ENCODE peak calls at places on chromosomes 7 and 10, in six cellular contexts. K is RWPE1, O is Calu3, A is tibial artery, P is progenitor cell of endocrine pancreas, E is H9. U is an unnamed sample.

GRCh38 chr10:61793760-61794713 is 107.5 kb upstream of the ARID5B start:
- DNase-seq in P (no peak), O (no peak), K (no peak), A (no peak), E (no peak), U (no peak)

GRCh38 chr7:105234886-105235285 is 153.8 kb downstream of the SRPK2 start:
- DNase-seq in O (no peak), A (no peak), P (no peak), E (no peak), K (no peak), U (no peak)

GRCh38 chr10:60565492-60565891 is 175.8 kb upstream of the ANK3 start:
- DNase-seq in A (no peak), O (no peak), E (no peak), K (no peak), P (no peak), U (no peak)

GRCh38 chr7:464177-464711 is 55.4 kb downstream of the PDGFA start:
- DNase-seq in K (no peak), P (no peak), A (no peak), O (no peak), E (no peak), U (no peak)

GRCh38 chr7:30330134-30331111 is 46.0 kb downstream of the ZNRF2 start:
- DNase-seq in K (no peak), O (no peak), E (no peak), A (no peak), P (no peak), U (no peak)

GRCh38 chr7:157411580-157411979 is 74.8 kb downstream of the DNAJB6 start:
- DNase-seq in K (peak; percentile 31), E (peak; percentile 86), P (no peak), O (no peak), A (no peak), U (no peak)

GRCh38 chr10:101749511-101750016 is 26.4 kb downstream of the FGF8 start:
- DNase-seq in A (no peak), E (no peak), O (no peak), K (no peak), P (no peak), U (peak; percentile 39)

GRCh38 chr10:86655596-86655995 is 1.2 kb downstream of the OPN4 start:
- DNase-seq in A (peak; percentile 6), P (no peak), O (no peak), K (no peak), E (no peak), U (no peak)

GRCh38 chr7:143172354-143172753 is 10.9 kb upstream of the TAS2R39 start:
- DNase-seq in K (peak; percentile 13), A (no peak), E (no peak), O (peak; percentile 71), P (no peak), U (no peak)

GRCh38 chr7:44534087-44534486 is 7.0 kb downstream of the NPC1L1 start:
- DNase-seq in O (no peak), A (no peak), P (no peak), K (no peak), E (no peak), U (no peak)

GRCh38 chr10:100621360-100622205 is 85.8 kb downstream of the HIF1AN start:
- DNase-seq in O (no peak), P (no peak), A (no peak), K (no peak), E (no peak), U (no peak)

GRCh38 chr10:80529604-80530003 is 8.1 kb upstream of the SH2D4B start:
- DNase-seq in P (no peak), O (no peak), E (no peak), K (no peak), A (no peak), U (no peak)

GRCh38 chr7:144830811-144831210 is 5.0 kb downstream of the TPK1 start:
- DNase-seq in K (no peak), A (no peak), P (no peak), O (no peak), E (no peak), U (no peak)

GRCh38 chr7:23586159-23586558 is 11.0 kb upstream of the CCDC126 start:
- DNase-seq in E (no peak), P (no peak), O (no peak), K (no peak), A (no peak), U (no peak)

GRCh38 chr7:128063025-128063560 is 31.9 kb upstream of the LRRC4 start:
- DNase-seq in A (no peak), K (no peak), E (no peak), P (no peak), O (no peak), U (no peak)

GRCh38 chr10:128526793-128527375 is 400.7 kb upstream of the MKI67 start:
- DNase-seq in E (peak; percentile 33), A (no peak), P (no peak), K (no peak), O (no peak), U (no peak)

GRCh38 chr7:113246698-113247097 is 128.3 kb upstream of the SMIM30 start:
- DNase-seq in K (no peak), E (no peak), O (no peak), A (no peak), P (no peak), U (no peak)

GRCh38 chr10:94310369-94310768 is 52.4 kb downstream of the NOC3L start:
- DNase-seq in A (no peak), O (no peak), P (no peak), K (no peak), E (no peak), U (no peak)

GRCh38 chr10:94315975-94316464 is 46.7 kb downstream of the NOC3L start:
- DNase-seq in P (no peak), E (no peak), K (no peak), O (no peak), A (no peak), U (no peak)

GRCh38 chr10:94320285-94320914 is 42.3 kb downstream of the NOC3L start:
- DNase-seq in A (peak; percentile 70), P (peak; percentile 55), O (peak; percentile 59), E (peak; percentile 63), K (peak; percentile 55), U (peak; percentile 70)

DNA sequence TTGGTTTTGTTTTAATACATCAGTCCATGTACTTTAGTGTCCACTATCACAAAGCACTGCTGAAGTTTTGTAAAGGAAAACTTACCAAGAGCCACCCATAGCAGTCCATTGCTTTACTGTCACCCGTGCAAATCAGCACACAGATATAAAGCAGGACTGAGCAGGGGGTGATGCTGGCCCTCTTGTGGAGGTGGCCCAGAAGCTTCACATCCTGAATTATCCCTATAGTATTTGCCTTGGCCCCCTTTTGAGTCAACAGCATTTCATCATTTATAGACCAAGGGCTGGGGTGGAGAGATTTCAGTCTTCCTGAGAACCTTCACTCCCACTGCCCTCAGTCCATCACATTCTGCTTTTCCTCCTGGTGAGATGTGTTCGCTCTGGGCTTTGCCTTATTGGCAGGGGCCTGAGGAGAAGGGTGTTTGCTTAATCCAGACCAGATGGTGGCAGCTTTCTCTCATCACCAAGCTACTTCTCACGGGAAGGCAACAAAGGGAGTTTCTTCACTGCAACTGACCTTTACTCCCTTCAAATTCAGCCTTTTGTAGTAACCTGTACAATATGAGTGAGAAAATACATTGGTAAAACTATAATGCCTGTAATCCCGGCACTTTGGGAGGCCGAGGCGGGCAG is 47.7 kb downstream of the NOC3L start:
- DNase-seq in P (no peak), K (no peak), O (no peak), E (no peak), A (no peak), U (no peak)
- TF ChIP-seq CTCF in P (no peak), K (no peak), O (no peak), E (peak; percentile 27), A (no peak), U (no peak)

GRCh38 chr7:98165827-98166667 is 45.2 kb upstream of the BHLHA15 start:
- DNase-seq in K (no peak), A (no peak), E (peak; percentile 69), O (peak; percentile 61), P (peak; percentile 40), U (peak; percentile 40)
- TF ChIP-seq CTCF in K (peak; percentile 79), A (peak; percentile 34), E (peak; percentile 90), O (no peak), P (peak; percentile 76), U (peak; percentile 72)

DNA sequence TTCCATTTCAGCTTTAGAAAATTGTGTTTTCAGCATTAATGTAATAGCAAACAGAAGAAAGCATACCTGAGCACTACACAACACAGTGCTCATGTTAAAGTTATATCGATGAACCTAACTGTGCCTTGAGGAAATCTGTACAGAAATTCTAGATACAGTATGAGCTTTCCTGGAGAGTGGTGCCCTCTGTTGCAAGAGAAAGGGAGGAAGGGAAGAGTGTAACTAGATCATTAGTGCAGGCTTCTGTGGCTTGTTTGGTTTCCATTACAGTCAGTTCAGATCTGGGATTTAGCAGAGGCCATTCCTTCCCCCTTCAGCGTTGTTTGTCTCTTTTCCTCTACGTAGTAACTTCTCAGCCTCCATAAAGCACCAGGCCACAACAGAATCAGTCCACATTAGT is 139.7 kb downstream of the HTR7 start:
- DNase-seq in P (no peak), A (no peak), E (no peak), O (no peak), K (no peak), U (no peak)
- TF ChIP-seq CTCF in P (no peak), A (peak; percentile 31), E (no peak), O (no peak), K (no peak), U (no peak)

GRCh38 chr7:27434729-27435400 is 192.3 kb downstream of the EVX1 start:
- DNase-seq in K (no peak), A (no peak), O (no peak), E (no peak), P (no peak), U (no peak)
- TF ChIP-seq CTCF in K (no peak), A (no peak), O (no peak), E (peak; percentile 49), P (no peak), U (no peak)

DNA sequence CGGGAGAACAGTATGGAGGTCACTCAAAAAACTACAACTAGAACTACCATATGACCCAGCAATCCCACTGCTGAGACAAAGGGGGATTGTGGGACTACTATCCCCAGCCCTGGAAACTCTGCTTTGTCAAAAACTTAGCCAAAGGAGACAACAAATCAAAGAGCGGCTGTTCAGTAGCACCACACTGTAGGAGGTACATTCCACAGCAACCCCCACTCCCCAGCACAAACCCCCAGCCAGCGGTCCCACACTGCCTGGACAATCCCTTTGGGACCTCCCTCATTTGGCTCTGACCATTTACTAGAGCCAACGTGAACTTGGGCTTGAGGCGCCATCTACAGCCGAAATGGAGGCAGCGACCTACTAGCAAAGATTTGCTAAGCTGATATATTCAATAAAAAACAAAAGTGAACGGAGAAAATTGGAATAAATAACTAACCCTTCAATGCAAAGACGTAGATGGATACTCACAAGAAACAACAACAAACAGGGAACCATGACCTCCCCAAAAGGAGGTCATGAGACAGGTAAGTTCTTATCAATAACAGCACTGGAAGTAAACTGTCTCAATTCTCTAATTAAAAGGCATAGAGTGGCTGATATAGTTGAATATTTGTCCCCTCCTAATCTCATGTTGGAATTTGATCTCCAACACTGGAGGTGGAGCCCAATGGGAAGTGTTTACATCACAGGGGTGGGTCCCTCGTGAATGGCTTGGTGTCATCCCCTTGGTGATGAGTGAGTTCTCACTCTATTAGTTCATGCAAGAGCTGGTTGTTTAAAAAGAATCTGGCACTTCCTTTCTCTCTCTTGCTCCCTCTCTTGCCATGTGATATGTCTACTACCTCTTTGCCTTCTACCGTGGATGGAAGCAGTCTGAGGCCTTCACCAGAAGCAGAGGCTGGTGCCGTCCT is 119.0 kb upstream of the KCNMA1 start:
- DNase-seq in K (peak; percentile 70), P (peak; percentile 33), E (peak; percentile 80), A (no peak), O (peak; percentile 64), U (peak; percentile 57)
- TF ChIP-seq CTCF in K (peak; percentile 72), P (peak; percentile 75), E (peak; percentile 91), A (peak; percentile 46), O (peak; percentile 86), U (peak; percentile 76)

GRCh38 chr7:134804351-134804750 is 24.9 kb downstream of the CALD1 start:
- DNase-seq in E (no peak), O (no peak), P (no peak), A (no peak), K (no peak), U (no peak)
- TF ChIP-seq CTCF in E (no peak), O (no peak), P (no peak), A (no peak), K (no peak), U (no peak)

GRCh38 chr7:46759711-46760480 is 822.0 kb downstream of the TNS3 start:
- DNase-seq in E (no peak), A (no peak), O (no peak), P (no peak), K (no peak), U (no peak)
- TF ChIP-seq CTCF in E (no peak), A (no peak), O (no peak), P (no peak), K (no peak), U (no peak)